ENCODE peak calls at places on chromosomes 5 and 9, in five cellular contexts. P, D, I, T and E are unnamed samples.

GRCh38 chr9:112582863-112583262 is 96.2 kb downstream of the KIAA1958 start:
- DNase-seq in P (no peak), D (no peak), I (no peak), T (no peak), E (no peak)

GRCh38 chr5:73135429-73136276 is 15.3 kb downstream of the TMEM171 start:
- DNase-seq in P (no peak), D (peak; percentile 84), I (no peak), T (no peak), E (no peak)

GRCh38 chr5:132010645-132011560 is 555 bp downstream of the ACSL6 start:
- DNase-seq in P (no peak), D (no peak), I (no peak), T (no peak), E (no peak)

GRCh38 chr5:101679816-101680215 is 616.3 kb downstream of the SLCO4C1 start:
- DNase-seq in P (no peak), D (no peak), I (no peak), T (no peak), E (no peak)

GRCh38 chr9:121326130-121326838 is 43.8 kb downstream of the STOM start:
- DNase-seq in P (no peak), D (no peak), I (no peak), T (peak; percentile 91), E (no peak)

GRCh38 chr9:15584383-15584782 is 31.5 kb downstream of the CCDC171 start:
- DNase-seq in P (no peak), D (no peak), I (no peak), T (no peak), E (no peak)

GRCh38 chr9:98709968-98710965 is 1.5 kb upstream of the GABBR2 start:
- DNase-seq in P (no peak), D (peak; percentile 44), I (no peak), T (no peak), E (no peak)

GRCh38 chr9:110241491-110242321 is 14.6 kb downstream of the TXN start:
- DNase-seq in P (no peak), D (peak; percentile 17), I (no peak), T (no peak), E (no peak)

GRCh38 chr5:6596388-6596787 is 36.5 kb downstream of the NSUN2 start:
- DNase-seq in P (no peak), D (no peak), I (no peak), T (no peak), E (no peak)

GRCh38 chr5:115379622-115380344 is 83.3 kb upstream of the CCDC112 start:
- DNase-seq in P (no peak), D (peak; percentile 98), I (no peak), T (no peak), E (no peak)

GRCh38 chr9:106761493-106761892 is 101.5 kb upstream of the ZNF462 start:
- DNase-seq in P (no peak), D (peak; percentile 33), I (no peak), T (no peak), E (no peak)

GRCh38 chr9:107944387-107944786 is 454.8 kb upstream of the KLF4 start:
- DNase-seq in P (no peak), D (no peak), I (no peak), T (no peak), E (no peak)

GRCh38 chr5:67050635-67051034 is 146.0 kb downstream of the CD180 start:
- DNase-seq in P (no peak), D (no peak), I (no peak), T (no peak), E (no peak)

GRCh38 chr5:150377964-150378694 is 20.6 kb downstream of the TCOF1 start:
- DNase-seq in P (no peak), D (peak; percentile 73), I (no peak), T (no peak), E (no peak)

GRCh38 chr9:97900738-97901565 is 21.3 kb downstream of the TRMO start:
- DNase-seq in P (no peak), D (peak; percentile 74), I (peak; percentile 13), T (no peak), E (no peak)

GRCh38 chr5:16934123-16934522 is 2.0 kb downstream of the MYO10 start:
- DNase-seq in P (no peak), D (peak; percentile 72), I (peak; percentile 50), T (peak; percentile 50), E (no peak)

GRCh38 chr5:10564838-10565784 is 1.2 kb downstream of the ANKRD33B start:
- DNase-seq in P (no peak), D (peak; percentile 31), I (no peak), T (no peak), E (no peak)

GRCh38 chr9:124037790-124038189 is 26.2 kb downstream of the LHX2 start:
- DNase-seq in P (no peak), D (no peak), I (no peak), T (no peak), E (no peak)

GRCh38 chr9:89038354-89039091 is 47.3 kb downstream of the S1PR3 start:
- DNase-seq in P (no peak), D (peak; percentile 58), I (no peak), T (no peak), E (no peak)

GRCh38 chr5:64149268-64149667 is 16.4 kb upstream of the RNF180 start:
- DNase-seq in P (no peak), D (peak; percentile 60), I (no peak), T (no peak), E (no peak)

GRCh38 chr9:96503918-96504317 is 53.9 kb downstream of the HABP4 start:
- DNase-seq in P (no peak), D (no peak), I (no peak), T (no peak), E (no peak)

GRCh38 chr9:38768351-38768761 is 48.4 kb upstream of the FAM240B start:
- DNase-seq in P (no peak), D (no peak), I (no peak), T (no peak), E (no peak)

GRCh38 chr9:137032893-137033292 is 1.0 kb upstream of the FUT7 start:
- DNase-seq in P (no peak), D (no peak), I (peak; percentile 84), T (no peak), E (no peak)

GRCh38 chr9:69649566-69650260 is 22.5 kb downstream of the APBA1 start:
- DNase-seq in P (no peak), D (no peak), I (no peak), T (no peak), E (no peak)

GRCh38 chr5:180175015-180175431 is 34.0 kb downstream of the RASGEF1C start:
- DNase-seq in P (no peak), D (no peak), I (no peak), T (no peak), E (no peak)